ENCODE peak calls at places on chromosomes 5 and 9, in five cellular contexts. G, Z, E, C and U are unnamed samples.

GRCh38 chr5:179227578-179228311 is 117.5 kb downstream of the ADAMTS2 start:
- DNase-seq in G (no peak), Z (no peak), E (no peak), C (no peak), U (no peak)

GRCh38 chr9:4502444-4502843 is 12.2 kb downstream of the SLC1A1 start:
- DNase-seq in G (no peak), Z (no peak), E (no peak), C (no peak), U (no peak)

GRCh38 chr5:139293199-139293503 is 389 bp upstream of the MATR3 start:
- DNase-seq in G (no peak), Z (no peak), E (no peak), C (no peak), U (no peak)

GRCh38 chr5:178839319-178839704 is 20.4 kb upstream of the ZNF354B start:
- DNase-seq in G (no peak), Z (peak; percentile 57), E (peak; percentile 38), C (no peak), U (peak; percentile 20)

GRCh38 chr9:72974501-72974900 is 21.6 kb upstream of the ALDH1A1 start:
- DNase-seq in G (no peak), Z (no peak), E (no peak), C (no peak), U (no peak)

GRCh38 chr9:93673271-93673843 is 97.0 kb downstream of the PHF2 start:
- DNase-seq in G (no peak), Z (no peak), E (no peak), C (no peak), U (no peak)

GRCh38 chr5:109352024-109352423 is 57.8 kb downstream of the PJA2 start:
- DNase-seq in G (no peak), Z (no peak), E (no peak), C (no peak), U (no peak)

GRCh38 chr9:8822667-8823025 is 1023.1 kb upstream of the DMAC1 start:
- DNase-seq in G (no peak), Z (no peak), E (peak; percentile 9), C (no peak), U (no peak)

GRCh38 chr9:129620669-129621295 is at the start of gene C9orf50:
- DNase-seq in G (no peak), Z (no peak), E (no peak), C (no peak), U (no peak)

GRCh38 chr5:56278267-56278826 is 45.2 kb upstream of the ANKRD55 start:
- DNase-seq in G (peak; percentile 98), Z (no peak), E (no peak), C (no peak), U (no peak)

GRCh38 chr9:97327562-97327961 is 20.1 kb downstream of the CCDC180 start:
- DNase-seq in G (no peak), Z (no peak), E (no peak), C (no peak), U (no peak)

GRCh38 chr5:179901462-179901861 is 6.2 kb downstream of the TBC1D9B start:
- DNase-seq in G (no peak), Z (no peak), E (no peak), C (no peak), U (no peak)

GRCh38 chr9:112380102-112380581 is at the start of gene HSDL2:
- DNase-seq in G (peak; percentile 28), Z (peak; percentile 59), E (no peak), C (no peak), U (peak; percentile 41)

GRCh38 chr5:121969660-121970295 is 8.0 kb downstream of the SRFBP1 start:
- DNase-seq in G (peak; percentile 31), Z (no peak), E (no peak), C (no peak), U (no peak)

GRCh38 chr5:132013711-132014110 is 2.3 kb upstream of the ACSL6 start:
- DNase-seq in G (no peak), Z (no peak), E (no peak), C (no peak), U (no peak)

GRCh38 chr5:107878676-107879075 is 207.9 kb upstream of the EFNA5 start:
- DNase-seq in G (no peak), Z (no peak), E (no peak), C (no peak), U (no peak)

GRCh38 chr9:19050637-19051591 is 1.7 kb downstream of the RRAGA start:
- DNase-seq in G (no peak), Z (peak; percentile 15), E (peak; percentile 70), C (no peak), U (no peak)

GRCh38 chr5:78563621-78564020 is 85.0 kb downstream of the LHFPL2 start:
- DNase-seq in G (no peak), Z (no peak), E (no peak), C (no peak), U (no peak)

GRCh38 chr5:52598954-52599353 is 188.8 kb upstream of the ITGA1 start:
- DNase-seq in G (no peak), Z (no peak), E (no peak), C (no peak), U (no peak)

GRCh38 chr5:122151640-122152039 is 22.3 kb downstream of the ZNF474 start:
- DNase-seq in G (peak; percentile 80), Z (no peak), E (no peak), C (no peak), U (peak; percentile 48)

DNA sequence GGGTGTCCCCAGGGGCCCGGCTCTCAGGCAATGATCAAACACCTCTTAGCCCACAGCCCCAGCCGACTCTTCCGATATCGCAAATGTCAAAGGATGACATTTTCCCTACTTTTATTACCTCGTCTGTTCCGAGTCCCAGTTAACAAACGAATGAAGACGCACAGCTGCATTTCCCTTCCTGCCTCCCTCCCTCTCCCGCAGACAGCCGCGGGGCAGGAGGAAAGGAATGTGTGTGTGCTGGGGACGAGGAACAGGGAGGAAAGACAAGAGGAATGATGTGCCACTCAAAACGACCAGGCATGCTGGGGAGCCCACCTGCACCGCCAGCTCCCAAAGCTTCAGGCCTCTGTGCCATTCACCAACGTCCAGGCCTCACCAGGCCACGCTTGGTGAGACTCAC is 125.9 kb upstream of the SARDH start:
- DNase-seq in G (peak; percentile 16), Z (no peak), E (no peak), C (no peak), U (no peak)
- TF ChIP-seq BHLHE40 in G (no peak), Z (no peak), E (no peak), C (no peak), U (no peak)

GRCh38 chr5:141605523-141606277 is 13.1 kb downstream of the DIAPH1 start:
- DNase-seq in G (no peak), Z (peak; percentile 93), E (no peak), C (peak; percentile 87), U (no peak)

GRCh38 chr5:141608557-141608956 is 10.2 kb downstream of the DIAPH1 start:
- DNase-seq in G (no peak), Z (no peak), E (peak; percentile 83), C (no peak), U (peak; percentile 43)

GRCh38 chr5:141609044-141609443 is 9.8 kb downstream of the DIAPH1 start:
- DNase-seq in G (no peak), Z (no peak), E (no peak), C (no peak), U (no peak)

GRCh38 chr5:141611289-141611688 is 7.5 kb downstream of the DIAPH1 start:
- DNase-seq in G (no peak), Z (no peak), E (no peak), C (no peak), U (no peak)

GRCh38 chr5:141608046-141608445 is 10.8 kb downstream of the DIAPH1 start:
- DNase-seq in G (no peak), Z (peak; percentile 32), E (no peak), C (no peak), U (no peak)
- H3K4me1 ChIP-seq in G (peaks cover 4% of the 10 kb centered on the region), Z (peaks cover 9% of the 10 kb centered on the region), E (peaks cover 86% of the 10 kb centered on the region), C (peaks cover 26% of the 10 kb centered on the region), U (peaks cover 50% of the 10 kb centered on the region)

DNA sequence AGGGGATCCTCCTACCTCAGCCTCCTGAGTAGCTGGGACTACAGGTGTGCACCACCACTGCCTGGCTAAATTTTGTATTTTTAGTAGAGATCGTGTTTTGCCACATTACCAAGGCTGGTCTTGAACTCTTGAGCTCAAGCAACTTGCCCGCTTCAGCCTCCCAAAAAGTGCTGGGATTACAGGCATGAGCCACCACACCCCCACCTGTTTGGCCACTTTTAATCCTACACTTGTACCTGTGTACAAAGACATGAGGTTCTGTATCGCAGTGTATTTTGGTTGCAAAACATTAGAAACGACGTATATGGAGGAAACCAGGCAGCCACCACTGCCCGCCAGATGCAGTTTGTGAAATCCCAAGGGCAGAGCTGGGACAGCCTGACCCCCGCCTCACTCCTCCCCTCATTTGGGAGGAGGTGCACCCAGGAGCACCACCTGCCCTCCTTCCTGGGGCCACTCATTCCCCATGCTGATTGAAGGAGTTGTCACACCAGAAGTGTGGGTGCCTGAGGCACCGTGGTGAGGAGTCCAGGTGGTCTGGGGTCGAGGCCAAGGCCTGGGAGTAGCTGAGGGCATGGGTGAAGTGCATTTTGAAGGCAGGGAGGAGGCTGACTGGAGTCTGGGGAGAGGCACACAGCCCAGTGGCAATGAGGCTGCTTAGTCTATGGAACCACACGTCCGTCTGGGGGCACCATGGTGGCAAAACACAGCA is 39.3 kb upstream of the OLFM1 start:
- DNase-seq in G (no peak), Z (no peak), E (no peak), C (no peak), U (no peak)
- TF ChIP-seq BHLHE40 in G (no peak), Z (no peak), E (no peak), C (no peak), U (no peak)

DNA sequence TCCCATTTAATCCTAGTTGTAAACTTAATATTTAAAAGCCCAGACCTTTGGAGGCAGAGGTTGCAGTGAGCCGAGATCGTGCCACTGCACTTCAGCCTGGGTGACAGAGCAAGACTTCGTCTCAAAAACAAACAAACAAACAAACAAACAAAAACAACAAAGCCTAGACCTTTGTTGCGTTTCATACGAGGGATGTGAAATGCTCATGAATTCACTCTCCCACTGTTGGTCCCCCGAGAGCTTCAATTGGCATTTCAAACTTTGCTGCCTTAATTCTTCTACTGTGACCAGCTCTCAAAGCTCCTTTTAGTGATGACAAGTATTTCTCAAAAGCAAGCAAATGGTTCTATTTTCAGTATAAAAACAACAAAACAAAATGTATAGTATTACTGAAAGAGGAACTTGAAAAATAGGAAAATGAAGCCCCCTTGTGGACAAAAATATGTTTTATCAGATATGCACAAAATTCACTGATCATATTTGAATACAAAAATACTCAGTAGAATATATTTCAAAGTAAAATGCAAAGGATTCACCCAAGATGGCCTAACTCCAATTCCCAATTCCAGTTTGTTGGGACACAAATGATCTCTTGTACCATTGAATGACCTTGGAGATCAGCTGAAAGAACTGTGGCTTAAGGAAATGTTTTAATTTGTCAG is 140.4 kb downstream of the ESM1 start:
- DNase-seq in G (peak; percentile 79), Z (peak; percentile 53), E (peak; percentile 8), C (peak; percentile 4), U (no peak)
- H3K4me1 ChIP-seq in G (peaks cover 21% of the 10 kb centered on the region), Z (no peaks in the 10 kb centered on the region), E (no peaks in the 10 kb centered on the region), C (no peaks in the 10 kb centered on the region), U (no peaks in the 10 kb centered on the region)